ENCODE peak calls at places on chromosomes 3 and 15, in four cellular contexts. M, E, K and Y are unnamed samples.

GRCh38 chr3:126117786-126118185 is 33.9 kb upstream of the SLC41A3 start:
- DNase-seq in E (no peak), M (peak; percentile 13), K (no peak), Y (no peak)

GRCh38 chr3:60017631-60018030 is 967.8 kb upstream of the CFAP20DC start:
- DNase-seq in K (no peak), E (no peak), M (no peak), Y (no peak)

GRCh38 chr3:183161552-183162345 is 785 bp downstream of the LAMP3 start:
- DNase-seq in K (no peak), M (peak; percentile 63), E (no peak), Y (no peak)

GRCh38 chr15:81888748-81889479 is 156.9 kb downstream of the MEX3B start:
- DNase-seq in K (no peak), E (no peak), M (no peak), Y (no peak)

GRCh38 chr15:65963911-65964482 is 94.7 kb downstream of the RAB11A start:
- DNase-seq in E (no peak), K (no peak), M (no peak), Y (no peak)

GRCh38 chr3:142215111-142215510 is 10.3 kb downstream of the GK5 start:
- DNase-seq in K (no peak), M (no peak), E (no peak), Y (no peak)

GRCh38 chr3:114451561-114452018 is 157.8 kb downstream of the TIGIT start:
- DNase-seq in M (no peak), K (no peak), E (peak; percentile 3), Y (no peak)

GRCh38 chr3:72105306-72105705 is 320.4 kb upstream of the PROK2 start:
- DNase-seq in E (no peak), M (no peak), K (no peak), Y (no peak)

GRCh38 chr3:179071569-179072397 is at the start of gene ZMAT3:
- DNase-seq in M (peak; percentile 89), E (peak; percentile 71), K (peak; percentile 88), Y (no peak)

GRCh38 chr15:69554321-69554961 is 101.8 kb downstream of the RPLP1 start:
- DNase-seq in E (peak; percentile 14), K (no peak), M (no peak), Y (no peak)

GRCh38 chr3:46617941-46618340 is 5.6 kb downstream of the FAM240A start:
- DNase-seq in E (no peak), M (peak; percentile 35), K (no peak), Y (no peak)

GRCh38 chr15:41671656-41672636 is 11.7 kb downstream of the MGA start:
- DNase-seq in E (no peak), M (no peak), K (no peak), Y (no peak)

DNA sequence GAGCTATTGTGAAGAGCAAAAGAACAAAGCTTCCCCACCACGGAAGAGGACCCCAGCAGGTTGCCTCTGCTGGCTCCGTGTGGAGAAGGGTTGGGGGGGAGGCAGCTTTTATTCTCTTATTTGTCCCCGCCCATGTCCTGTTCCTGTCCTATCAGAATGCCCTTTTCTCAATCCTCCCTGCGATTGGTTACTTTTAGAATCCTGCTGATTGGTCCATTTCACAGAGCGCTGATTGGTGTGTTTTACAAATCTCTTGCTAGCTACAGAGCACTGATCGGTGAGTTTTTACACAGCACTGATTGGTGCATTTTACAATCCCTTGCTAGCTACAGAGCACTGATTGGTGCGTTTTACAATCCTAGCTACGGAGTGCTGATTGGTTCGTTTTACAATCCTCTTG is 100.6 kb upstream of the KLF13 start:
- DNase-seq in K (no peak), E (no peak), M (no peak), Y (no peak)
- TF ChIP-seq POLR2AphosphoS5 in K (no peak), E (no peak), M (no peak), Y (no peak)

DNA sequence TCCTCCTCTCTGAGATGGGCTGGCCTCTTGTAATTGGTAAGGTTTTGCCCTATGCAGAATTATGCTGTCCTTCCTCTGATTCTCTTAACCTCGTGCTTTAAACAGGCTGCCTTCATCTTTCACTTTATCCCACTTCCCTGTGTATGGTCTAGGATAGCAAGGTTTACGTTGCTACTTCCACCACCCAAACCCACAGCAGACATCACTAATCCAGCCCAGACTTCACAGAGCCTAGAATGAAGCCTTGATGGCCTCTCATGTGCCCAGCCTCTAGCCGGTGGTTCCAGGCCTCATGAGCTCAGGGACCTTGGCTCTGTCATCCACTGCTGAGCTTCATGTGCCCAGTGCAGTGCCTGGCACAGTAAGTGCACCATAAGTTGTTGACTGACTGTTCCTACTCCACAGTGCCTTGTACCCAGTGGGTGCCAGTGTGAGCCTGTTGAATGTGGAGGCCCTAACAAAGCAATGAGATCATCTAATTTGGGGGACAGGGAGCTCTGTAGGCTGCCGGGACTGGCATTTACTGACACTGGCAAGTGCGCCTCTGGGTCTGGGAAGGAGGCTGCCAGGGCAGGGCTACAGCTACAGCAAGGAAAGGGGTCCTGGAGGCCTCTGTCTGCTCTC is 12.5 kb downstream of the SLC6A6 start:
- DNase-seq in E (no peak), M (no peak), K (no peak), Y (no peak)
- H3K9ac ChIP-seq in E (no peak overlapping the region), M (no peak overlapping the region), K (peak overlapping the region; percentile 66), Y (no peak overlapping the region)

DNA sequence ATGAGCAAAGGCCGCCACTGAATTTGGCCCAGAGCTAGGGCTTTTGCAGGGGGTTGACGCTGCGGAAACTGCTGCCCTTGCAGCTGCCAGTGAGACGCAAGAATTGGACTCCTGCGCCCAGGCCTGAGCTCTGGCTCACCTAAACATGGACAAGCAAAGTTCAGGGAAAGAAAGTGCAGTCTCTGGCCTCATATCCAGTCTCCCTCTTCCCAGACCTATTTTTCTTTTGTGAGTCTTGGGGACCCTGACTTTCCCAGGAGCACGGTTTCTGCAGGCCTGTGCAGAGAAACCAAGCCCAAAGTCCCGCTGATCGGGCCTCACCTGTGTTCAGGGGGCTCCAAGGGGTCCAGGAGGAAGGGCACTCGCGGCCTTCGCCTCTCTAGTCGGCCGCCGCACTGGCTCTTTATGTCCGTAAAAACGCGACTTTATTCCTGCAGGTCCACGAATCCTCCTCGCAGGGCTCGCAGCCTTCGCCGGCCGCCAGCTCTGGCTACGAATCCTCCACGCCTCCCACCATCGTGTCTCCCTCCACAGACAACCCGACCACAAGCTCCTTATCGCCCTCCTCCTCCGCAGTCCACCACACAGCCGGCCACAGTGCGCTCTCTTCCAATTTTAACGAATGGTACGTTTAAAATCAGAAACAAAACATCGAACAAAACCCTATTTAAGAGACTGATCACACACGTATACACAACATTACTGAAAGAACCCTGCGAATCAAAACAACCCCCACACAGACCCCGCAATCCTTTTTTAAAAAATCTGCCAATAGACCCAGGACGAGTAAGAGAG is 3.9 kb downstream of the ZIC1 start:
- DNase-seq in E (no peak), K (no peak), M (peak; percentile 77), Y (no peak)
- TF ChIP-seq EZH2 in E (no peak), K (no peak), M (peak; percentile 92), Y (no peak)

DNA sequence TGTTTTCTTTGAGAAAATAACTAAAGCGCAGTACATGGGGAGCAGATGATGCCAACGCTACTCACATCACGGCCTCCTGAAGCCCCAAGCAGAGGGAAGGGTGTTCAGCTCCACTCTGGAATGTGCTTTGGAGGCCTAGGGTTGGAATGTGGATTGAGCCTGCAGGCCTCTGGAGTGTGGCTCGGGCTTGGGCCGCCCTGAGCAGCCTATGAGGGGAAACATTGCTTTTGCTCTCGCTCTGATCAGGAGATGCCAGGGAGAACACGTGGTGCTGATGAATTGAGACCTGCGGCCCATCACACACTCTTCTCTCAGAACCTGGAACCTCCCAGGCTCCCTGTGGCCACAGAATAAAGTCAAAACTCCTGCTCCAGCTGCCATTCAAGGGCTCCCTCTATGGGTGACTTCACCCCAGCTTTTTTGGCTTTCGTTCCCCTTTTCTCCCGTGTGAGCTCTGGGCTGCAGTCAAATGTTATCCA is 23.3 kb downstream of the CCDC13 start:
- DNase-seq in E (no peak), K (peak; percentile 63), M (no peak), Y (no peak)
- TF ChIP-seq POLR2AphosphoS5 in E (no peak), K (no peak), M (no peak), Y (no peak)

GRCh38 chr15:99279290-99279689 is 28.0 kb downstream of the LRRC28 start:
- DNase-seq in K (no peak), E (no peak), M (no peak), Y (no peak)
- H3K9ac ChIP-seq in K (no peak overlapping the region), E (no peak overlapping the region), M (no peak overlapping the region), Y (no peak overlapping the region)